ENCODE peak calls at places on chromosome 1, in six cellular contexts. R is adrenal gland, F is NB4, S is right lobe of liver, X is tibial nerve, U is A549. V is an unnamed sample.

GRCh38 chr1:240098534-240098933 is 6.9 kb downstream of the FMN2 start:
- DNase-seq in U (no peak), X (no peak), F (no peak), S (no peak), R (no peak), V (no peak)

GRCh38 chr1:93080424-93080823 is 1.3 kb downstream of the MTF2 start:
- DNase-seq in F (peak), X (no peak), R (no peak), U (peak), S (no peak), V (no peak)

GRCh38 chr1:208640295-208640694 is 396.1 kb upstream of the PLXNA2 start:
- DNase-seq in U (no peak), X (no peak), R (no peak), S (no peak), F (no peak), V (no peak)

GRCh38 chr1:175088523-175088922 is 20.9 kb downstream of the TNN start:
- DNase-seq in X (no peak), S (no peak), F (no peak), U (no peak), R (no peak), V (no peak)

GRCh38 chr1:5404412-5405203 is 587.6 kb downstream of the NPHP4 start:
- DNase-seq in F (no peak), S (no peak), X (no peak), U (no peak), R (no peak), V (no peak)

GRCh38 chr1:211198111-211198510 is 61.1 kb upstream of the RCOR3 start:
- DNase-seq in R (no peak), S (no peak), X (no peak), F (no peak), U (peak), V (peak)

GRCh38 chr1:222880586-222880985 is 65.7 kb downstream of the DISP1 start:
- DNase-seq in F (peak), X (no peak), U (peak), S (no peak), R (no peak), V (peak)

GRCh38 chr1:211135342-211135950 is 1.5 kb upstream of the KCNH1 start:
- DNase-seq in S (no peak), R (no peak), F (peak), X (no peak), U (peak), V (peak)

GRCh38 chr1:178727014-178727895 is 2.2 kb downstream of the RALGPS2 start:
- DNase-seq in R (no peak), U (peak), F (peak), X (no peak), S (no peak), V (no peak)

GRCh38 chr1:7471836-7472235 is 299.3 kb upstream of the VAMP3 start:
- DNase-seq in R (no peak), U (no peak), F (no peak), X (no peak), S (no peak), V (peak)

GRCh38 chr1:100658716-100659026 is 60.9 kb upstream of the VCAM1 start:
- DNase-seq in R (no peak), X (no peak), S (no peak), F (no peak), U (no peak), V (no peak)

GRCh38 chr1:6614019-6614952 is 755 bp downstream of the PHF13 start:
- DNase-seq in R (no peak), S (peak), U (no peak), X (no peak), F (peak), V (no peak)

GRCh38 chr1:150505431-150505830 is 2.5 kb upstream of the ECM1 start:
- DNase-seq in R (no peak), S (no peak), U (no peak), F (no peak), X (no peak), V (no peak)

GRCh38 chr1:90502194-90502593 is 214.9 kb downstream of the BARHL2 start:
- DNase-seq in X (no peak), F (no peak), R (no peak), U (no peak), S (no peak), V (no peak)

GRCh38 chr1:36856126-36856525 is 178.2 kb downstream of the GRIK3 start:
- DNase-seq in U (no peak), X (no peak), F (no peak), R (no peak), S (no peak), V (no peak)

GRCh38 chr1:3649342-3650247 is at the start of gene WRAP73:
- DNase-seq in X (peak), R (peak), F (peak), U (peak), S (peak), V (peak)

GRCh38 chr1:35576061-35576765 is 3.1 kb downstream of the TFAP2E start:
- DNase-seq in S (no peak), U (no peak), X (no peak), F (peak), R (no peak), V (no peak)

GRCh38 chr1:2606004-2606805 is 19.6 kb downstream of the PRXL2B start:
- DNase-seq in R (peak), X (no peak), F (no peak), S (no peak), U (no peak), V (no peak)

GRCh38 chr1:2348346-2349275 is 42.7 kb downstream of the MORN1 start:
- DNase-seq in F (no peak), R (no peak), U (no peak), S (no peak), X (no peak), V (no peak)

GRCh38 chr1:68173283-68174172 is 58.8 kb downstream of the WLS start:
- DNase-seq in U (no peak), R (no peak), S (no peak), F (no peak), X (no peak), V (no peak)

GRCh38 chr1:117260761-117261462 is 50.2 kb upstream of the VTCN1 start:
- DNase-seq in X (no peak), R (no peak), U (no peak), S (no peak), F (no peak), V (no peak)

GRCh38 chr1:54582566-54583306 is 34.7 kb downstream of the ACOT11 start:
- DNase-seq in F (no peak), S (no peak), R (no peak), X (no peak), U (no peak), V (no peak)

GRCh38 chr1:234408757-234409156 is 35.5 kb downstream of the COA6 start:
- DNase-seq in U (no peak), F (no peak), X (no peak), S (no peak), R (no peak), V (no peak)

GRCh38 chr1:171965802-171966201 is 124.5 kb downstream of the DNM3 start:
- DNase-seq in S (no peak), R (no peak), F (no peak), X (no peak), U (no peak), V (no peak)

GRCh38 chr1:228015276-228016180 is 8.7 kb downstream of the WNT3A start:
- DNase-seq in R (no peak), U (no peak), F (no peak), X (no peak), S (peak), V (peak)

GRCh38 chr1:64470670-64471217 is 815 bp downstream of the CACHD1 start:
- DNase-seq in F (no peak), X (no peak), U (peak), S (no peak), R (peak), V (peak)

GRCh38 chr1:211305044-211305443 is 21.6 kb upstream of the TRAF5 start:
- DNase-seq in F (no peak), U (no peak), R (no peak), S (no peak), X (no peak), V (no peak)

DNA sequence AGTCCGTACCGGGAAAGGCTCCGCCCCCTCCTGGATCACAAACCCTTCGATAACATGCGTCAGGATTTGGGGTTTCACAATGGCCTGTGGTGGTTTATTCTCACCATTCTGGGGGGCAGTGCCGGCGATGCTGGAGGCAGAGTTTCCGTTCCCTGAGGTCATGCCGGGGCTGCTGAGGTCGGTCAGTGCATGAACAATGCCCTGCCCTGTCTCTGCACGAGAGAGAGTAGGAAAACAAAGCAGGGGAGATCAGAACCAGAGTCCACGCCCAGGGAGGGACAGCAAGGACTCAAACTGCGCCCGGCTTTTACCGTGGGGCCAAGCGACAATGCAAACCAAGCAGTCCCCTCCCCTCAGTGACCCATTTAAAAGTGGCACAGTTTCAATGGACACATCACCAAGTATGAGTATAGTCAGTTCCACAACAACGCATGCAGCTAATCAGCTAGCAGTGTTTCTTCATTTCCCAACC is 13.2 kb upstream of the A3GALT2 start:
- DNase-seq in X (peak), R (peak), F (no peak), U (no peak), S (peak), V (no peak)
- TF ChIP-seq POLR2A in X (peak), R (peak), F (no peak), U (no peak), S (peak), V (no peak)

GRCh38 chr1:119816407-119816806 is 5.1 kb upstream of the REG4 start:
- DNase-seq in R (no peak), S (no peak), F (peak), X (no peak), U (peak), V (no peak)

GRCh38 chr1:119818181-119818580 is 6.9 kb upstream of the REG4 start:
- DNase-seq in R (no peak), F (no peak), S (no peak), X (no peak), U (no peak), V (no peak)

GRCh38 chr1:119814288-119814687 is 3.0 kb upstream of the REG4 start:
- DNase-seq in R (no peak), U (no peak), X (no peak), S (no peak), F (no peak), V (no peak)

GRCh38 chr1:119811985-119812557 is 811 bp upstream of the REG4 start:
- DNase-seq in F (no peak), R (no peak), S (no peak), X (no peak), U (no peak), V (no peak)

DNA sequence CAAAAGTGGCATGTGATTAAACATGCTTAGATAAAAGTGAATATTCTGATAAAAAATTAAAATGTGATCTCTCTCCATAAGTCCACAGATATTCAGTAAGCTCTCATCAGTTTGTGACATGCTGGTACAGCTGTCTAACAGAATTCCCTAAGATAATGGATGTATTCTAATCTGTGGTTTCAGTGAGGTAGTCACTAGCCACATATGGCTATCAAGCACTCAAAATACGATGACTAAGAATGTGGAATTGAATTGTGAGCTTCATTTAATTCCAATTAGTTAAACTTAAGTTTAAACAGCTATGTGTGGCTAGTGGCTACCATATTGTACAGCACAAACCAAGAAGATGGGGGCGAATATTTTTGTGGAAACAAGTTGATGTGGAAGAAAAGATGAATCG is 4.1 kb upstream of the REG4 start:
- DNase-seq in F (no peak), U (no peak), R (no peak), X (no peak), S (no peak), V (no peak)
- TF ChIP-seq POLR2A in F (no peak), U (no peak), R (no peak), X (no peak), S (no peak), V (no peak)

DNA sequence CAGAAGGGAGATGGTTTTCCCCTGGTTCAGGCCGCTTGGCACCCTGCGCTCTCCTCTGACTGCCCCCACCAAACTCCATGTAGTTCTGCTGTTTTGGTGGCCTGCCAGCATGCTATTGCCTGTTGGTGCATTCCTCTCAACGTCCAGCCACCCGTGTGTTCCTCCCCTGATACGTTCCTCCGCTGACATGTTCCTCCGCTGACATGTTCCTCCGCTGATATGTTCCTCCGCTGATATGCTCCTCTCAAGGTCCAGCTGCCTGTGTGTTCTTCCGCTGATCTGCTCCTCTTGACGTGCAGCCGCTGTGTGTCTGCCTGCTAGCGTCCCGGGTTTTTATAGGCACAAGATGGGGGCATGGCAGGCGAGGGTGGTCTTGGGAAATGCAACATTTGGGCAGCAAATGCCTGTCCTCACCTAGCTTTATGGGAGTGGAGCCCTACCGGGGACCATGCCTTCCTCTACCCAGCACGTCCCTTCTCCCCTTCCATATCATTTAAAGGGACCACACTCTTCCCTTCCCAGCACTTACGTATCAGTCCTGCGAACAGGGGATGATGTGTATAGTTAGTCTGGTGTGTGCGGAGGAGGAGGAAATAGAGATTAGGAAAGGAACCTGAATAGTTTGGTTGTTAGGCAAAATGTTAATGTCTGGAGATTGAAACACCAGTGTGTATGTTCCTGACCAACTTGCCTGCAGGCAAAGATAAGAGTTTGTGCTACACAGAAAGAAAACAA is 40.6 kb upstream of the PLA2G5 start:
- DNase-seq in S (no peak), U (no peak), R (no peak), F (no peak), X (no peak), V (no peak)
- TF ChIP-seq POLR2A in S (no peak), U (no peak), R (no peak), F (no peak), X (no peak), V (no peak)

GRCh38 chr1:51988254-51988653 is 2.2 kb downstream of the RAB3B start:
- DNase-seq in R (no peak), S (no peak), F (no peak), X (no peak), U (no peak), V (no peak)

GRCh38 chr1:51986718-51987117 is 3.8 kb downstream of the RAB3B start:
- DNase-seq in R (no peak), X (no peak), U (no peak), F (no peak), S (no peak), V (no peak)

GRCh38 chr1:51989582-51990477 is 670 bp downstream of the RAB3B start:
- DNase-seq in U (no peak), F (no peak), R (no peak), S (no peak), X (no peak), V (no peak)

GRCh38 chr1:51990478-51990965 is at the start of gene RAB3B:
- DNase-seq in S (peak), U (peak), X (no peak), F (peak), R (peak), V (peak)
- TF ChIP-seq POLR2A in S (peak), U (no peak), X (no peak), F (no peak), R (no peak), V (peak)

GRCh38 chr1:207051615-207051943 is 571 bp upstream of the YOD1 start:
- DNase-seq in F (no peak), R (no peak), U (no peak), X (no peak), S (no peak), V (no peak)
- TF ChIP-seq POLR2A in F (no peak), R (no peak), U (no peak), X (no peak), S (no peak), V (no peak)

GRCh38 chr1:16073490-16074104 is at the start of gene FAM131C:
- DNase-seq in S (no peak), U (peak), X (no peak), F (peak), R (no peak), V (peak)
- TF ChIP-seq POLR2A in S (no peak), U (peak), X (no peak), F (no peak), R (no peak), V (no peak)

DNA sequence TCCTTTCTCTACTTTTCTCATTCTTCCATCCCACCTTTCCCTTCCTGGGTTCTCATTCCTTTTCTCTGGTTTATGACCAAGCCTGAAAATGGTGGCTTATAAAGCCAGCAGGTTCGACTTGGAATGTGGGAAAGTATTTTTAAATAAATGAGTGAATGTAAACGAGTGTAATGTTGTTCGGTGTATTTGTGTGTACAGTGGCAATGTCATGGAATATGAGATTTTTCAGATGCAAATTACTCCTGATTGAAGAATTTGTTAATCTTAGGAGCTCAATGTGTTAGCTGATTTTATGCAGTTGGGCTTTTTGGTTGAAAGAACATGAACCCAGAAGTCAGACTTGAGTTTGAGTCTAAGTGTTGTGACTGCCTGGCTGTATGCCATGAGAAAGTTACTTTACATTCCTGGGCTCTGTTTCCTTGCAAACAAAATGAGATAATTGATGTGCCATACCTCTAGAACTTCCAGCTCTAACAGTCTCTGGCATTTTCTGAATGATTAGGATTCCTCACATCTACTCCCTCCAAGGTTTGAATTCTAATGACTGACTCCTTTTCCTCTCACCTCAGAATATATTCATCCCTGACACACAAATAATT is 6.6 kb downstream of the SGIP1 start:
- DNase-seq in S (no peak), U (no peak), X (no peak), F (no peak), R (no peak), V (no peak)
- TF ChIP-seq POLR2A in S (no peak), U (no peak), X (no peak), F (no peak), R (no peak), V (no peak)

V was measured in H54.